ENCODE peak calls at places on chromosomes 4 and X, in five cellular contexts. One of them, this sample, is unnamed.

GRCh38 chr4:110059556-110060191 is 138.7 kb downstream of the ELOVL6 start:
- DNase-seq in cardiac muscle cell: no peak
- DNase-seq in brain microvascular endothelial cell: no peak
- DNase-seq in kidney epithelial cell: no peak
- DNase-seq in bronchial epithelial cell: peak
- DNase-seq in this sample: no peak

GRCh38 chr4:183670251-183670650 is 11.2 kb downstream of the TRAPPC11 start:
- DNase-seq in cardiac muscle cell: no peak
- DNase-seq in kidney epithelial cell: no peak
- DNase-seq in brain microvascular endothelial cell: no peak
- DNase-seq in bronchial epithelial cell: no peak
- DNase-seq in this sample: no peak

GRCh38 chr4:120443111-120443510 is 376.5 kb upstream of the MAD2L1 start:
- DNase-seq in bronchial epithelial cell: no peak
- DNase-seq in brain microvascular endothelial cell: peak
- DNase-seq in kidney epithelial cell: no peak
- DNase-seq in cardiac muscle cell: no peak
- DNase-seq in this sample: no peak

GRCh38 chrX:83658731-83659130 is 150.6 kb downstream of the POU3F4 start:
- DNase-seq in bronchial epithelial cell: no peak
- DNase-seq in cardiac muscle cell: no peak
- DNase-seq in kidney epithelial cell: no peak
- DNase-seq in brain microvascular endothelial cell: no peak
- DNase-seq in this sample: no peak

GRCh38 chrX:40922307-40922706 is 162.9 kb upstream of the USP9X start:
- DNase-seq in cardiac muscle cell: peak
- DNase-seq in kidney epithelial cell: no peak
- DNase-seq in bronchial epithelial cell: peak
- DNase-seq in brain microvascular endothelial cell: peak
- DNase-seq in this sample: no peak

GRCh38 chrX:56530011-56530410 is 33.4 kb upstream of the UBQLN2 start:
- DNase-seq in bronchial epithelial cell: no peak
- DNase-seq in kidney epithelial cell: no peak
- DNase-seq in brain microvascular endothelial cell: no peak
- DNase-seq in cardiac muscle cell: no peak
- DNase-seq in this sample: no peak

GRCh38 chr4:31015123-31015522 is 295.0 kb downstream of the PCDH7 start:
- DNase-seq in brain microvascular endothelial cell: no peak
- DNase-seq in bronchial epithelial cell: no peak
- DNase-seq in kidney epithelial cell: no peak
- DNase-seq in cardiac muscle cell: no peak
- DNase-seq in this sample: no peak

GRCh38 chr4:137530176-137530575 is 2.1 kb downstream of the PCDH18 start:
- DNase-seq in brain microvascular endothelial cell: peak
- DNase-seq in bronchial epithelial cell: no peak
- DNase-seq in cardiac muscle cell: no peak
- DNase-seq in kidney epithelial cell: no peak
- DNase-seq in this sample: no peak

GRCh38 chr4:55004831-55005230 is 120.6 kb downstream of the KDR start:
- DNase-seq in bronchial epithelial cell: no peak
- DNase-seq in cardiac muscle cell: peak
- DNase-seq in brain microvascular endothelial cell: peak
- DNase-seq in kidney epithelial cell: no peak
- DNase-seq in this sample: no peak

GRCh38 chr4:185352202-185352601 is 43.5 kb downstream of the LRP2BP start:
- DNase-seq in kidney epithelial cell: no peak
- DNase-seq in bronchial epithelial cell: no peak
- DNase-seq in cardiac muscle cell: no peak
- DNase-seq in brain microvascular endothelial cell: no peak
- DNase-seq in this sample: no peak

GRCh38 chrX:45807572-45808425 is 607.1 kb upstream of the DIPK2B start:
- DNase-seq in kidney epithelial cell: no peak
- DNase-seq in brain microvascular endothelial cell: peak
- DNase-seq in cardiac muscle cell: peak
- DNase-seq in bronchial epithelial cell: peak
- DNase-seq in this sample: peak

GRCh38 chr4:89226665-89227572 is 80.7 kb downstream of the GPRIN3 start:
- DNase-seq in cardiac muscle cell: peak
- DNase-seq in brain microvascular endothelial cell: peak
- DNase-seq in kidney epithelial cell: peak
- DNase-seq in bronchial epithelial cell: peak
- DNase-seq in this sample: peak

GRCh38 chr4:55355555-55355954 is 9.5 kb downstream of the SRD5A3 start:
- DNase-seq in kidney epithelial cell: no peak
- DNase-seq in brain microvascular endothelial cell: no peak
- DNase-seq in cardiac muscle cell: no peak
- DNase-seq in bronchial epithelial cell: peak
- DNase-seq in this sample: no peak

GRCh38 chrX:1391707-1392375 is at the start of gene SLC25A6:
- DNase-seq in brain microvascular endothelial cell: peak
- DNase-seq in kidney epithelial cell: peak
- DNase-seq in bronchial epithelial cell: peak
- DNase-seq in cardiac muscle cell: peak
- DNase-seq in this sample: peak

GRCh38 chr4:134471569-134471968 is 270.0 kb upstream of the PABPC4L start:
- DNase-seq in bronchial epithelial cell: no peak
- DNase-seq in cardiac muscle cell: peak
- DNase-seq in brain microvascular endothelial cell: no peak
- DNase-seq in kidney epithelial cell: no peak
- DNase-seq in this sample: no peak

GRCh38 chrX:68354869-68355628 is 78.2 kb downstream of the OPHN1 start:
- DNase-seq in kidney epithelial cell: no peak
- DNase-seq in brain microvascular endothelial cell: no peak
- DNase-seq in cardiac muscle cell: no peak
- DNase-seq in bronchial epithelial cell: peak
- DNase-seq in this sample: no peak

GRCh38 chr4:107034982-107035710 is 967 bp downstream of the DKK2 start:
- DNase-seq in cardiac muscle cell: peak
- DNase-seq in brain microvascular endothelial cell: peak
- DNase-seq in bronchial epithelial cell: no peak
- DNase-seq in kidney epithelial cell: no peak
- DNase-seq in this sample: no peak

GRCh38 chr4:126346654-126347053 is 1031.9 kb downstream of the FAT4 start:
- DNase-seq in bronchial epithelial cell: no peak
- DNase-seq in brain microvascular endothelial cell: no peak
- DNase-seq in cardiac muscle cell: no peak
- DNase-seq in kidney epithelial cell: no peak
- DNase-seq in this sample: no peak

GRCh38 chrX:135982860-135983259 is 2.4 kb upstream of the SLC9A6 start:
- DNase-seq in brain microvascular endothelial cell: no peak
- DNase-seq in cardiac muscle cell: no peak
- DNase-seq in kidney epithelial cell: no peak
- DNase-seq in bronchial epithelial cell: peak
- DNase-seq in this sample: no peak

GRCh38 chr4:150252306-150252705 is 174.1 kb downstream of the DCLK2 start:
- DNase-seq in bronchial epithelial cell: no peak
- DNase-seq in kidney epithelial cell: no peak
- DNase-seq in cardiac muscle cell: no peak
- DNase-seq in brain microvascular endothelial cell: no peak
- DNase-seq in this sample: no peak

GRCh38 chr4:105965183-105965800 is 70.0 kb downstream of the NPNT start:
- DNase-seq in brain microvascular endothelial cell: no peak
- DNase-seq in cardiac muscle cell: no peak
- DNase-seq in bronchial epithelial cell: peak
- DNase-seq in kidney epithelial cell: no peak
- DNase-seq in this sample: no peak

GRCh38 chrX:2658585-2659292 is 32.4 kb upstream of the CD99 start:
- DNase-seq in bronchial epithelial cell: no peak
- DNase-seq in brain microvascular endothelial cell: no peak
- DNase-seq in cardiac muscle cell: no peak
- DNase-seq in kidney epithelial cell: no peak
- DNase-seq in this sample: no peak

GRCh38 chrX:51825432-51825831 is 68.0 kb upstream of the MAGED1 start:
- DNase-seq in cardiac muscle cell: no peak
- DNase-seq in kidney epithelial cell: no peak
- DNase-seq in bronchial epithelial cell: no peak
- DNase-seq in brain microvascular endothelial cell: no peak
- DNase-seq in this sample: no peak

GRCh38 chrX:110317079-110317819 is 636 bp downstream of the AMMECR1 start:
- DNase-seq in kidney epithelial cell: no peak
- DNase-seq in brain microvascular endothelial cell: no peak
- DNase-seq in cardiac muscle cell: peak
- DNase-seq in bronchial epithelial cell: peak
- DNase-seq in this sample: no peak

GRCh38 chr4:15395342-15395741 is 32.5 kb upstream of the C1QTNF7 start:
- DNase-seq in kidney epithelial cell: no peak
- DNase-seq in brain microvascular endothelial cell: no peak
- DNase-seq in cardiac muscle cell: no peak
- DNase-seq in bronchial epithelial cell: no peak
- DNase-seq in this sample: no peak

GRCh38 chr4:108466936-108467902 is 153.2 kb upstream of the RPL34 start:
- DNase-seq in brain microvascular endothelial cell: peak
- DNase-seq in bronchial epithelial cell: peak
- DNase-seq in cardiac muscle cell: no peak
- DNase-seq in kidney epithelial cell: peak
- DNase-seq in this sample: peak

GRCh38 chr4:127291316-127291715 is 341.4 kb upstream of the INTU start:
- DNase-seq in kidney epithelial cell: no peak
- DNase-seq in bronchial epithelial cell: no peak
- DNase-seq in cardiac muscle cell: no peak
- DNase-seq in brain microvascular endothelial cell: no peak
- DNase-seq in this sample: no peak

GRCh38 chr4:4689694-4690440 is 148.0 kb upstream of the STX18 start:
- DNase-seq in cardiac muscle cell: no peak
- DNase-seq in brain microvascular endothelial cell: no peak
- DNase-seq in kidney epithelial cell: no peak
- DNase-seq in bronchial epithelial cell: no peak
- DNase-seq in this sample: no peak

GRCh38 chrX:3295731-3296130 is 50.7 kb downstream of the MXRA5 start:
- DNase-seq in kidney epithelial cell: no peak
- DNase-seq in cardiac muscle cell: peak
- DNase-seq in bronchial epithelial cell: peak
- DNase-seq in brain microvascular endothelial cell: peak
- DNase-seq in this sample: no peak

GRCh38 chrX:118499295-118499694 is 3.7 kb downstream of the DOCK11 start:
- DNase-seq in cardiac muscle cell: peak
- DNase-seq in brain microvascular endothelial cell: no peak
- DNase-seq in kidney epithelial cell: no peak
- DNase-seq in bronchial epithelial cell: no peak
- DNase-seq in this sample: no peak
- H3K4me3 ChIP-seq in cardiac muscle cell: no peak
- H3K4me3 ChIP-seq in brain microvascular endothelial cell: no peak
- H3K4me3 ChIP-seq in kidney epithelial cell: no peak
- H3K4me3 ChIP-seq in bronchial epithelial cell: no peak
- H3K4me3 ChIP-seq in this sample: no peak

DNA sequence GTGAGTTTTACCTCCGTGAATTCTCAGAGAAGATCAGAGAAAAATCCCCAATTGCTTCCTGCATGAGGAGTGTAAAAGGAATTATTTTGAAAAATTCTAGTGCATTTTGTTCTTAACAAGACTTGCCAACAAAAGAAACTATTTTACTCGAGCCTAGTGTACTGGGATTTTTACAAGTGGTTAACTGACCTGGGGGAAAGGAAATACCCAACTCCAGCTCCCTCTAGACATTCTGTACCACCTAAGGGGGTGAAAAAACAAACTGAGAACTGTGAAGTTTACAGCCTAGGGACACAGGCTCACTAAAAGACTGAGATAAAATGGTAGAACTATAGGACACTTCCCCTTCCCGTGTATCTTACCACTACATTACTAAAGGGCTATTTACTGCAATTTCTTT is 2.6 kb upstream of the ADH5 start:
- DNase-seq in kidney epithelial cell: no peak
- DNase-seq in brain microvascular endothelial cell: no peak
- DNase-seq in cardiac muscle cell: no peak
- DNase-seq in bronchial epithelial cell: no peak
- DNase-seq in this sample: no peak
- H3K4me3 ChIP-seq in kidney epithelial cell: no peak
- H3K4me3 ChIP-seq in brain microvascular endothelial cell: no peak
- H3K4me3 ChIP-seq in cardiac muscle cell: no peak
- H3K4me3 ChIP-seq in bronchial epithelial cell: peak
- H3K4me3 ChIP-seq in this sample: no peak

DNA sequence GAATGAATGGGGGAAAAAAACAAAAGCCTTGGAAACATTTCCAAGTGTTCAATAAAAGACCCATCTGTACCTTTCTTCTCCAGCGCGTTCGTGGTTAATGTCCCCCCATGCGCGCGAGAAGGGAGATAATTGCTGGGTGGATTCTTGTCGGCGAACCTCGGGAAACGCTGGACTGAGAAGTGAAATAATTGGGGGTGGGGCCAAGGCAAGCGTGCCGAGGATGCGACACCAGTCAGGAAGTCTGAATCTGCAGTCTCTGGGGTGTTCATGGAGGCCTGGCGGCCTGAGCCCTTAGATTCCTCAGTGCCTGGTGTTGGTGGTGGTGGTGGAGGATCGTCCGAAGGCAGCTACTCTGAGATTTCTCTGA is 5.3 kb upstream of the ARX start:
- DNase-seq in kidney epithelial cell: no peak
- DNase-seq in cardiac muscle cell: no peak
- DNase-seq in bronchial epithelial cell: no peak
- DNase-seq in brain microvascular endothelial cell: no peak
- DNase-seq in this sample: no peak
- H3K4me3 ChIP-seq in kidney epithelial cell: no peak
- H3K4me3 ChIP-seq in cardiac muscle cell: peak
- H3K4me3 ChIP-seq in bronchial epithelial cell: no peak
- H3K4me3 ChIP-seq in brain microvascular endothelial cell: no peak
- H3K4me3 ChIP-seq in this sample: peak

DNA sequence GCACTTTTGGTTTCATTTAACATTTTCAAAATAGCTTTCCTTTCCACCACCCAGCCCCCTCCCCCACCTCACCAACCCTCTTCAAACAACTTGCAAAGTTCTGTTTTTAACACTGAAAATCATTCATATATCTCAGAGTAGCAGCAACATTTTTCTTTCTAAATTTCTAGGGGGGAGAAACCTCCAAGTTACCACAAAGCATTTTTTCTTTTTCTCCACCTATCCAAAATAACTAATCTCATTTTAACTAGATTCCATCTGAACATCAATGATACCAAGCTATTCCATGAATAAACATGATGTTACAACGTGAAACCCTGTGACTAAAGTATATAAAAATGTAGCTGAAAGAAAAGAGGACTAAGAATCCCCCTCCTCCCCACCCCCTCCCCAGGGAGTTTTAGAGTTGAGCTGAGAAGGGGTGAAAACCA is 5.3 kb downstream of the LDB2 start:
- DNase-seq in cardiac muscle cell: no peak
- DNase-seq in kidney epithelial cell: no peak
- DNase-seq in bronchial epithelial cell: no peak
- DNase-seq in brain microvascular endothelial cell: no peak
- DNase-seq in this sample: no peak
- H3K4me3 ChIP-seq in cardiac muscle cell: no peak
- H3K4me3 ChIP-seq in kidney epithelial cell: no peak
- H3K4me3 ChIP-seq in bronchial epithelial cell: no peak
- H3K4me3 ChIP-seq in brain microvascular endothelial cell: no peak
- H3K4me3 ChIP-seq in this sample: no peak